ENCODE peak calls at places on chromosome 12, in six cellular contexts. R is neural progenitor cell, N is uterus, O is A549, L is left ventricle myocardium inferior, C is IMR-90. W is an unnamed sample.

GRCh38 chr12:108312885-108313203 is 26.3 kb downstream of the CMKLR1 start:
- DNase-seq in R (no peak), N (peak; percentile 58), O (no peak), L (peak; percentile 74), C (no peak), W (peak; percentile 61)

GRCh38 chr12:116455540-116456306 is 103.5 kb upstream of the MAP1LC3B2 start:
- DNase-seq in R (peak; percentile 54), N (peak; percentile 96), O (peak; percentile 67), L (peak; percentile 66), C (peak; percentile 96), W (peak; percentile 90)

GRCh38 chr12:7989827-7990491 is 42.6 kb upstream of the FOXJ2 start:
- DNase-seq in R (no peak), N (no peak), O (no peak), L (peak; percentile 32), C (peak; percentile 12), W (peak; percentile 25)

GRCh38 chr12:78210894-78211302 is 380.2 kb downstream of the NAV3 start:
- DNase-seq in R (no peak), N (peak; percentile 26), O (no peak), L (no peak), C (peak; percentile 81), W (no peak)

GRCh38 chr12:116244001-116244400 is 33.5 kb downstream of the MED13L start:
- DNase-seq in R (no peak), N (no peak), O (no peak), L (no peak), C (peak; percentile 74), W (no peak)

GRCh38 chr12:70190252-70191010 is 52.8 kb upstream of the CNOT2 start:
- DNase-seq in R (no peak), N (no peak), O (no peak), L (no peak), C (peak; percentile 21), W (no peak)

GRCh38 chr12:25496098-25496587 is 56.9 kb downstream of the LMNTD1 start:
- DNase-seq in R (no peak), N (no peak), O (no peak), L (no peak), C (peak; percentile 38), W (no peak)

GRCh38 chr12:112307219-112308062 is 74.8 kb downstream of the HECTD4 start:
- DNase-seq in R (no peak), N (no peak), O (no peak), L (no peak), C (no peak), W (no peak)

GRCh38 chr12:104573-105081 is 38.1 kb downstream of the IQSEC3 start:
- DNase-seq in R (peak; percentile 15), N (no peak), O (no peak), L (no peak), C (no peak), W (no peak)

GRCh38 chr12:93892431-93893210 is 215.4 kb downstream of the CRADD start:
- DNase-seq in R (peak; percentile 82), N (no peak), O (no peak), L (no peak), C (no peak), W (no peak)

GRCh38 chr12:97342130-97342529 is 120.5 kb upstream of the RMST start:
- DNase-seq in R (no peak), N (no peak), O (no peak), L (no peak), C (no peak), W (no peak)

GRCh38 chr12:23621910-23622309 is 327.6 kb downstream of the SOX5 start:
- DNase-seq in R (no peak), N (no peak), O (no peak), L (no peak), C (no peak), W (no peak)

GRCh38 chr12:45518516-45519235 is 210.8 kb upstream of the ARID2 start:
- DNase-seq in R (no peak), N (no peak), O (no peak), L (no peak), C (no peak), W (no peak)

GRCh38 chr12:105977256-105978051 is 161.3 kb downstream of the NUAK1 start:
- DNase-seq in R (no peak), N (no peak), O (no peak), L (no peak), C (peak; percentile 91), W (no peak)

GRCh38 chr12:44372259-44372658 is 503.9 kb downstream of the NELL2 start:
- DNase-seq in R (no peak), N (no peak), O (no peak), L (no peak), C (peak; percentile 60), W (no peak)

GRCh38 chr12:138898-139534 is 72.4 kb downstream of the IQSEC3 start:
- DNase-seq in R (peak; percentile 46), N (no peak), O (no peak), L (peak; percentile 29), C (peak; percentile 29), W (no peak)

GRCh38 chr12:47828967-47829482 is 9.3 kb upstream of the HDAC7 start:
- DNase-seq in R (no peak), N (peak; percentile 91), O (peak; percentile 72), L (peak; percentile 82), C (peak; percentile 59), W (peak; percentile 63)

GRCh38 chr12:124636138-124636968 is 68.9 kb upstream of the NCOR2 start:
- DNase-seq in R (no peak), N (peak; percentile 83), O (no peak), L (no peak), C (peak; percentile 46), W (no peak)

GRCh38 chr12:8698132-8698829 is 490 bp downstream of the RIMKLB start:
- DNase-seq in R (peak; percentile 91), N (peak; percentile 64), O (peak; percentile 43), L (peak; percentile 76), C (peak; percentile 16), W (no peak)

GRCh38 chr12:113524495-113524894 is 52.8 kb upstream of the LHX5 start:
- DNase-seq in R (no peak), N (no peak), O (no peak), L (no peak), C (no peak), W (no peak)

GRCh38 chr12:82144505-82144904 is 213.7 kb downstream of the CCDC59 start:
- DNase-seq in R (no peak), N (no peak), O (no peak), L (no peak), C (no peak), W (no peak)

DNA sequence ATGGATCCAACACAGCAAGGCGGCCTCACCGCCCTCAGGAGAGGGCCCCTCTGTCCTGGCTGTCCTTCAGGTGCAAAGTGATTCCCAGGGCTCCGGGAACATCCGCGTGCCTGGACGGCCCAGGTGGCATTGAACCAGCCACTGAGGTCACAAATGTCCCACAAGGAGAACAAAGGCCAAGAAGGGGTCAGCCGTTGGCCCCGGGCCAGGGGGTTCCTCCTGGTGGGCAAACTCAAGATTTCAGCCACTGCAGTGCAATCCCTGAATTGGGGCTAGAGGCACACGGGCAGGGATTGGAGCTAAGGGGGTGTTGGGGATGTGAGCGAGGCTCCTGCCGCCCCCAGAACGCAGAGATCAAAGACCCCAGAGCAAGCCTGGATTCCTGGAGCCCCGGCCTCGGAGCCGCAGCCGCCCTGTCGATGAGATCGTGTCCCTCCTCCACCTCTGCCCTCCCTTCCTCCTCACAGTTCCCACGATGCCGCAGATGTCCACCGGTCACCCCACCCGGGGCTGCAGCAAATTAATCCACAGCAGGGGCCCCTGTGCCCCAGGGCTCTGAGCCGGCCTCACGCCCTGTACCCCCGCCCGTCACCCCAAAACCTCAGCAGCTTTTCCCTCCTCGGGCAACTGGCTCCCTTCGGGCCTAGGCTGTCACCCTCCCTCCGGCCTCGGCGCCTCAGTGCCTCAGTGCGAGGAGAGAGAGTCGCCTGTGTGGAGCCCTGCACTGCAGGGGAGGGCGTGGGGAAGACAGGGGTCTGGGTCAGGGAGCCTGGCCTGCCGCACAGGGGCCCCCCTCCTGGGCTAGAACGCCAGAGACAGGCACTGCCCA is 56.7 kb upstream of the GALNT9 start:
- DNase-seq in R (no peak), N (no peak), O (no peak), L (no peak), C (no peak), W (no peak)
- TF ChIP-seq CTCF in R (peak; percentile 15), N (no peak), O (no peak), L (no peak), C (no peak), W (no peak)

DNA sequence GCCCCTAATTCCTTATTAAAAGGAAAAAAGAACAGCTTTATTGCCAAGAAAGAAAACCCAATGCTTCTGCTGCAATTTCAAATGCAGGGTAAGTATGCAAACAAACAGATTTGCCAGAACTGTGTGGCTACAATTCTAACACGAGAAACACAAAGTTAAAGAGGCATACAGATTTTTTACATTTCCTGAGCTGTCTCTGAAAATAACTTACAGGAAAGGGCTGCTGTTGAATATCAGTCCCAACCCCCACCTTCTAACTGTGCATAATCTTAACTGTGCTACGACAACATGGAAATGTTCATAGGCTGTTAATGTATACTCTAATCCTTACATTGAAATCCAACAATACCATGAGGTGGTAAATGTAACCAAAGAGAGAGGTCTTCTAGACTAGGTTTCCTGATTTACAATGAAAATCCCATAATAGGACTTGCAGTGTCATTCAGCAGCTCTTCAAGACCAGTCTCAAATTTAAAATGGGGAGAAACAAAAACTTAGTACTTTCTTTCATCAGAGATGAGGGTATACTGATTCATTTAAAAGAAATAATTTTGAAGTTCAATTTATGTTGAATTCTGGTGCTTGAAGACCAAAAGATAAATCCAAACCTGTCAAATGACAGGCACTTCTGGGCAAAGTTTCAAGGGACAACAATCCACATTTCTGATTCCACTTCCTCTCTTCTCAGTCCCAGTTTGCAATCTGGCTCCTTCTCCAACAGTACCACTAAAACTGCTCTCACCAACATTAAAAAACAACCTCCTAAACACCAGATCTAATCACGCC is 14.4 kb downstream of the FGD6 start:
- DNase-seq in R (no peak), N (no peak), O (no peak), L (no peak), C (no peak), W (no peak)
- H3K27ac ChIP-seq in R (no peak overlapping the region), N (peak overlapping the region; percentile 77), O (peak overlapping the region; percentile 99), L (peak overlapping the region; percentile 71), C (no peak overlapping the region), W (peak overlapping the region; percentile 62)

DNA sequence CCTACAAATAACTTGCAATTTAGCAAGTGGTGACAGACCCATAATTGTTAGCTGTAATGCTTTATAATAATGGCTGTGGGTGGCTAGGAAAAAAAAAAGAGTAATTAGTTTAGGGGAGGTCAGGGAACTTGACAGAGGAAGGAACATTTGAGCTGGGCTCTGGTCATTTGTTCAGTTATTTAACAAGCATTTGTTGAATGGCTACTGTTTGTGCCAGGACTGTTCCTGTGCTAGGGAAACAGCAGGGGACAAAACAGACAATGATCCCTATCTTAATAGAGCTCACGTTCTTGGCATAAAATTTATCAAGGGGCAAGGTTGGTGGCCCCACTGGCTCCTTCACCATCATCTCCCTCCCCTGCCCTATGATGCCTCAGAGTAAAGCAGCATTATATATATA is 18.5 kb downstream of the CHST11 start:
- DNase-seq in R (no peak), N (no peak), O (no peak), L (no peak), C (no peak), W (no peak)
- H3K4me1 ChIP-seq in R (peaks cover 25% of the 10 kb centered on the region), N (no peaks in the 10 kb centered on the region), O (no peaks in the 10 kb centered on the region), L (peaks cover 11% of the 10 kb centered on the region), C (no peaks in the 10 kb centered on the region), W (peaks cover 20% of the 10 kb centered on the region)

GRCh38 chr12:88994537-88994936 is 357.8 kb downstream of the DUSP6 start:
- DNase-seq in R (no peak), N (no peak), O (no peak), L (no peak), C (peak; percentile 18), W (no peak)

GRCh38 chr12:88998421-88998820 is 353.9 kb downstream of the DUSP6 start:
- DNase-seq in R (no peak), N (no peak), O (no peak), L (no peak), C (peak; percentile 10), W (no peak)

GRCh38 chr12:88996389-88996788 is 355.9 kb downstream of the DUSP6 start:
- DNase-seq in R (no peak), N (no peak), O (no peak), L (no peak), C (no peak), W (no peak)

GRCh38 chr12:88993655-88994054 is 358.6 kb downstream of the DUSP6 start:
- DNase-seq in R (peak; percentile 53), N (no peak), O (peak; percentile 18), L (no peak), C (peak; percentile 83), W (no peak)
- TF ChIP-seq CTCF in R (peak; percentile 80), N (peak; percentile 40), O (peak; percentile 75), L (peak; percentile 73), C (peak; percentile 73), W (peak; percentile 45)

W was measured in thoracic aorta.